ENCODE peak calls at places on chromosomes 7 and 10, in five cellular contexts. O is fibroblast of pulmonary artery, F is HFFc6, G is neural progenitor cell, Y is heart left ventricle. K is an unnamed sample.

GRCh38 chr10:128018236-128018635 is 108.0 kb downstream of the MKI67 start:
- DNase-seq in F (no peak), G (no peak), Y (no peak), O (peak; percentile 45), K (no peak)

GRCh38 chr10:92419740-92420553 is 129.0 kb downstream of the MARCHF5 start:
- DNase-seq in Y (peak; percentile 73), O (peak; percentile 56), F (no peak), G (peak; percentile 13), K (peak; percentile 77)

GRCh38 chr7:148882192-148882591 is 1.9 kb downstream of the EZH2 start:
- DNase-seq in F (no peak), Y (no peak), O (no peak), G (no peak), K (no peak)

GRCh38 chr10:60870803-60871202 is 73.2 kb downstream of the RHOBTB1 start:
- DNase-seq in F (no peak), O (no peak), Y (no peak), G (no peak), K (no peak)

GRCh38 chr10:58775960-58776574 is 263.4 kb downstream of the BICC1 start:
- DNase-seq in G (no peak), Y (no peak), F (peak; percentile 84), O (peak; percentile 90), K (no peak)

GRCh38 chr7:36185092-36185491 is 32.0 kb downstream of the EEPD1 start:
- DNase-seq in Y (no peak), O (no peak), G (no peak), F (no peak), K (no peak)

GRCh38 chr10:97805096-97805879 is 33.5 kb upstream of the SFRP5 start:
- DNase-seq in O (no peak), G (peak; percentile 75), F (no peak), Y (no peak), K (no peak)

GRCh38 chr10:108787932-108788331 is 1135.4 kb downstream of the XPNPEP1 start:
- DNase-seq in G (no peak), Y (no peak), F (peak; percentile 74), O (peak; percentile 10), K (no peak)

GRCh38 chr10:79203014-79203675 is 134.4 kb downstream of the ZMIZ1 start:
- DNase-seq in F (no peak), Y (no peak), G (no peak), O (no peak), K (peak; percentile 33)

GRCh38 chr7:47539398-47540052 is 42.4 kb downstream of the TNS3 start:
- DNase-seq in F (peak; percentile 17), G (no peak), Y (no peak), O (no peak), K (no peak)

GRCh38 chr10:2014541-2014940 is 277.2 kb upstream of the ADARB2 start:
- DNase-seq in G (no peak), Y (no peak), F (no peak), O (no peak), K (no peak)

GRCh38 chr7:78011642-78012041 is 213.1 kb downstream of the PHTF2 start:
- DNase-seq in G (no peak), F (no peak), Y (no peak), O (no peak), K (no peak)

GRCh38 chr7:117728858-117729257 is 144.4 kb downstream of the CTTNBP2 start:
- DNase-seq in G (peak; percentile 65), F (no peak), O (no peak), Y (no peak), K (no peak)

GRCh38 chr10:96648297-96648696 is 61.5 kb upstream of the TM9SF3 start:
- DNase-seq in O (no peak), Y (no peak), G (no peak), F (no peak), K (no peak)

GRCh38 chr7:129343099-129343700 is 91.0 kb upstream of the STRIP2 start:
- DNase-seq in G (peak; percentile 13), F (peak; percentile 47), O (peak; percentile 76), Y (no peak), K (no peak)

GRCh38 chr10:97210576-97210975 is 24.8 kb upstream of the SLIT1 start:
- DNase-seq in Y (no peak), F (peak; percentile 42), O (peak; percentile 82), G (peak; percentile 77), K (no peak)

GRCh38 chr7:6579446-6579845 is 2.2 kb downstream of the ZDHHC4 start:
- DNase-seq in G (no peak), O (peak; percentile 21), F (peak; percentile 60), Y (no peak), K (peak; percentile 14)

GRCh38 chr7:71645836-71646235 is 513.9 kb downstream of the GALNT17 start:
- DNase-seq in G (no peak), Y (no peak), O (no peak), F (no peak), K (no peak)

GRCh38 chr7:66307591-66308215 is 102.6 kb downstream of the TPST1 start:
- DNase-seq in O (peak; percentile 66), F (peak; percentile 23), Y (no peak), G (no peak), K (no peak)

GRCh38 chr10:27679996-27680395 is 65.6 kb downstream of the MKX start:
- DNase-seq in O (no peak), G (no peak), Y (no peak), F (no peak), K (no peak)

GRCh38 chr7:36360244-36360643 is 29.4 kb upstream of the ANLN start:
- DNase-seq in Y (no peak), F (no peak), O (no peak), G (peak; percentile 54), K (no peak)

GRCh38 chr7:127819975-127820778 is 168.2 kb downstream of the SND1 start:
- DNase-seq in G (no peak), F (peak; percentile 50), O (peak; percentile 46), Y (no peak), K (no peak)

GRCh38 chr10:61899997-61900828 is 1.3 kb upstream of the ARID5B start:
- DNase-seq in F (peak; percentile 81), Y (peak; percentile 80), G (peak; percentile 57), O (peak; percentile 79), K (peak; percentile 84)

GRCh38 chr7:93910076-93910994 is 4.0 kb downstream of the GNGT1 start:
- DNase-seq in F (peak; percentile 33), G (no peak), O (peak; percentile 95), Y (no peak), K (no peak)

GRCh38 chr7:70208236-70209063 is 610.2 kb downstream of the AUTS2 start:
- DNase-seq in O (no peak), F (no peak), Y (no peak), G (no peak), K (no peak)

GRCh38 chr7:134368851-134369533 is 52.3 kb upstream of the SLC35B4 start:
- DNase-seq in F (peak; percentile 65), O (peak; percentile 97), G (no peak), Y (no peak), K (no peak)

GRCh38 chr10:31581741-31582323 is 262.8 kb downstream of the ZEB1 start:
- DNase-seq in G (no peak), Y (no peak), F (no peak), O (no peak), K (no peak)

DNA sequence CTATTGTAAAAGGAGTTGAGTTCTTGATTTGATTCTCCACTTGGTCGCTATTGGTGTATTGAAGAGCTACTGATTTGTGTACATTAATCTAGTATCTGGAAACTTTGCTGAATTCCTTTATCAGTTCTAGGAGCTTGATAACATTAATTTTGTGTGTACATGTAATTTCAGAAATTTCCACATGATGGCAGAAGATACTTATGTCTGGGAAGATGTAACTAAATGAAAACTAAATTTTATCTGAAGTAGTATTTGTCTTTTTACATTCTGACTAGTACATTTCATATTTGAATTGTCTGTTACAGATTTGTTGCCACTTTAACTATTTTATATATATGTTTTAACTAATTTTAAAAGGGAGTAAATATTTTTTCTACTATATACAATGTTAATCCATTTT is 27.6 kb downstream of the SDHAF3 start:
- DNase-seq in F (peak; percentile 42), G (no peak), Y (no peak), O (peak; percentile 67), K (no peak)
- TF ChIP-seq CTCF in F (peak; percentile 83), G (peak; percentile 37), Y (peak; percentile 50), O (peak; percentile 46), K (peak; percentile 41)

DNA sequence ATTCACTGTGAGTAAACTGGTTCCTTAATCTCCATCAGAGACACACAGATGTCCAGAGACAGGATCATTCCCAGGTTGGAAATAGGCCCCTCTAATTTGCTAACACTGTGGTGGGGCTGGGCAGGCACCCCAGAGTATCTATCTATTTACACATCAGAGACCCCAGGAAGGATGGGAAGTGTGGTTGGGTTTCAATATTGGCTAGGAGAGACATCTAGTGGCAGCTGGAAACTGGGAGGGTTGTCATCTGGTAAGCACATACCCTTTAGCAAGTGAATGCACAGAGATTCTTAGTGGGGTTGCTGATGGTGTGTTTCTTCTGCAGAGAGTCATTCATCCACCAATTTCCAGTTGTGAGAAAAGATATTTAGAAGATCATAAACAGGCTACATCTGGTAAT is 36.0 kb upstream of the NRG3 start:
- DNase-seq in F (no peak), O (peak; percentile 6), G (peak; percentile 53), Y (no peak), K (no peak)
- TF ChIP-seq CTCF in F (no peak), O (peak; percentile 35), G (peak; percentile 62), Y (no peak), K (no peak)

DNA sequence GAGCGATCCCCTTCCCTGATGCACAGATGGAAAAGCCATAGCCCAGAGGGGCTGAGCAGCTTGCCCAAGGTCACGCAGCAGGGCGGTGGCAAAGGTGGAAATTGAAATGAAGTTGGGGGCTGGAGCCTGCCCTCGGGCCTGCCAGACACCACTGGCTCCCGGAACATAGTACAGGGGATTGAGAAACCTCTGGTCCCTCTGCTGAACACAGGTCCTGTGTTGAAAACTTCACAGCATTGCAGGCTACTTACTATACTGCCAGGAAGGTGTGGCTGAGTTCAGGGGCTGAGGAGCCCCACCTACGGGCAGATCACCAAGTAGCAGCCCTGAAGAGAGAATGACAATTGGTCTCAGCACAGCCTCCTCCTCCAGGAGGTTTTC is 326.7 kb downstream of the PLXNA4 start:
- DNase-seq in Y (no peak), G (peak; percentile 69), F (no peak), O (peak; percentile 16), K (no peak)
- TF ChIP-seq CTCF in Y (peak; percentile 26), G (peak; percentile 64), F (peak; percentile 31), O (no peak), K (no peak)

DNA sequence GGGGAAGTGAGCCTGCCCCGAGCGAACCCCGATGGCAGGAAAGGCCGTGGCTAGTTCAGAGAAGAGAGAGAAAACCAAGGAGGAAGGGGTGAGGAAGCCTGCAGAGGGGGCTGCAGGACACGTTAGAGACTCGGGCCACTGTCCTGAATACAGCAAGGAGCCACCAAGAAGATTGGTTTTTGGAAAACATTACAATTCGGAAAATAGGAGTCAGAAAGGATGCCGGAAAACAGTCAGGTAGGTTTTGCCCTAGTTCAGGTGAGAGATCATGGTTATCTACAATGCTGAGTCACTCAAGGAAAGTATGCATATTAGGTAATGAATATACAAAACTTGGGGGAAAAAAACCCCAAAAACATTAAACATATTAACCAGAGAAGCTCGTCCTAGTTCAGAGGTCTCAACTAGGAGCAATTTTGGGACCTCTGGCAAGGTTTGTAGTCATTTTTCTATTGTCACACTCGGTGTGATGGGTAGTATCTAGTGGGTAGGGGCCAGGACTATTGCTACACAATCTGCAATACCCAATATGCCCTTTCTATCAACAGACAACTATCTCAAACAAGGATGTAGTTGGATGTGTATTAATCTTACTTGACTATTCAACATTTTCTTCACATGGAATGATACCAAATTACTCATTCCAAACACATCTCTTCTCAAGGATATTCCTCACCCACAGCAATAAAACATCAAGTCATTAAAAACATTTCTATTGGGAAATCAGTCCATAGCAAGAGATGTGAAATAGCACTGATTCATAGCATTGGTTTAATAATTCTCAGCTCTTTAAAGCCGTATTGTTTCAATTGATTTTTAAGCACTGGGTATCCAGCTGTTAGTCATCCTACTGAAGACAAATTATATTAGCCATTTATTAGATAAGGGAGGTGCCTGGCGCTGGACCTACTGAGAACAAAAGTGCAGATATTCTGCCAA is 74.4 kb upstream of the RSU1 start:
- DNase-seq in F (peak; percentile 92), O (peak; percentile 75), G (peak; percentile 86), Y (peak; percentile 69), K (peak; percentile 48)
- TF ChIP-seq CTCF in F (peak; percentile 41), O (peak; percentile 58), G (peak; percentile 84), Y (peak; percentile 61), K (peak; percentile 28)